ENCODE peak calls at places on chromosome 4, in five cellular contexts. Z, K, T, P and N are unnamed samples.

GRCh38 chr4:143433231-143433630 is 80.3 kb upstream of the SMARCA5 start:
- DNase-seq in Z (no peak), K (no peak), T (no peak), P (no peak), N (no peak)

GRCh38 chr4:155548173-155548572 is 118.5 kb upstream of the GUCY1A1 start:
- DNase-seq in Z (no peak), K (no peak), T (no peak), P (no peak), N (no peak)

GRCh38 chr4:108393870-108394269 is 225.1 kb upstream of the LEF1 start:
- DNase-seq in Z (no peak), K (no peak), T (no peak), P (no peak), N (no peak)

GRCh38 chr4:184450045-184450444 is 24.3 kb downstream of the IRF2 start:
- DNase-seq in Z (peak), K (no peak), T (no peak), P (no peak), N (peak)

GRCh38 chr4:53267026-53267425 is 98.8 kb downstream of the SCFD2 start:
- DNase-seq in Z (no peak), K (no peak), T (no peak), P (no peak), N (no peak)

GRCh38 chr4:24175707-24176106 is 285.9 kb upstream of the PPARGC1A start:
- DNase-seq in Z (no peak), K (no peak), T (no peak), P (no peak), N (no peak)

GRCh38 chr4:17623451-17624001 is 9.1 kb downstream of the MED28 start:
- DNase-seq in Z (no peak), K (no peak), T (no peak), P (no peak), N (no peak)

GRCh38 chr4:116386856-116387255 is 698.5 kb downstream of the TRAM1L1 start:
- DNase-seq in Z (no peak), K (no peak), T (no peak), P (no peak), N (no peak)

GRCh38 chr4:17618926-17619325 is 4.5 kb downstream of the MED28 start:
- DNase-seq in Z (no peak), K (no peak), T (no peak), P (no peak), N (no peak)

GRCh38 chr4:20679946-20680345 is 20.3 kb upstream of the PACRGL start:
- DNase-seq in Z (no peak), K (no peak), T (no peak), P (no peak), N (no peak)

GRCh38 chr4:138053601-138054322 is 188.4 kb downstream of the SLC7A11 start:
- DNase-seq in Z (peak), K (no peak), T (no peak), P (no peak), N (peak)
- H3K4me3 ChIP-seq in Z (peak), K (no peak), T (no peak), P (no peak), N (no peak)

GRCh38 chr4:7911044-7911578 is 28.6 kb downstream of the AFAP1 start:
- DNase-seq in Z (peak), K (peak), T (no peak), P (peak), N (peak)
- H3K4me3 ChIP-seq in Z (peak), K (no peak), T (no peak), P (peak), N (no peak)

GRCh38 chr4:38565271-38566199 is 98.5 kb upstream of the KLF3 start:
- DNase-seq in Z (peak), K (peak), T (no peak), P (no peak), N (peak)
- H3K4me3 ChIP-seq in Z (no peak), K (no peak), T (no peak), P (no peak), N (no peak)

GRCh38 chr4:109912706-109913621 is at the start of gene EGF:
- DNase-seq in Z (peak), K (peak), T (no peak), P (peak), N (peak)
- H3K4me3 ChIP-seq in Z (no peak), K (no peak), T (no peak), P (peak), N (no peak)

GRCh38 chr4:11428161-11428700 is 463 bp downstream of the HS3ST1 start:
- DNase-seq in Z (no peak), K (no peak), T (no peak), P (peak), N (peak)

GRCh38 chr4:11426003-11426402 is 2.7 kb downstream of the HS3ST1 start:
- DNase-seq in Z (no peak), K (no peak), T (no peak), P (no peak), N (no peak)

GRCh38 chr4:11427201-11427996 is 1.3 kb downstream of the HS3ST1 start:
- DNase-seq in Z (no peak), K (no peak), T (no peak), P (peak), N (no peak)

GRCh38 chr4:11424896-11425295 is 3.8 kb downstream of the HS3ST1 start:
- DNase-seq in Z (no peak), K (no peak), T (no peak), P (no peak), N (no peak)

DNA sequence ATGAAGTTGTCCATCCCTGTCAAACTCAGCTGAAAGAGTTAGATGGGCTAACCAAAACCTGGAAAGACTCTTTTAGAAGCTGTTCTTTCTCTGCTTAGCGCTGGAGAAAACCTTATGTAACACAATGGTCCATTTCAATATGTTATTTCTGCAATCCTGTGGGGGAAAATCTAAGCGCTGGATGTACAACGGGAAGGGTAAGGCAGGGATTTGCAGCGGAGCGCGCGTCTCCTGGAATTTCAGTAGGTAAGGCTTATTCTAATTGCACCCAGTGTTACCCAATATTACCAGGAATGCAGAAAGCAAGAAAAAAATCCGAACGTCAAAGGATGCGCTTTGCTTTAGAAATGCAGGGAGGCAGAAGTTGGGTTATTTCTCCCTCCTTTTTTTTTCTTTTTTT is 2.0 kb downstream of the HS3ST1 start:
- DNase-seq in Z (peak), K (no peak), T (no peak), P (no peak), N (peak)
- H3K4me3 ChIP-seq in Z (peak), K (no peak), T (no peak), P (peak), N (peak)

GRCh38 chr4:6563935-6564645 is 10.9 kb upstream of the MAN2B2 start:
- DNase-seq in Z (no peak), K (no peak), T (no peak), P (peak), N (no peak)
- H3K4me3 ChIP-seq in Z (no peak), K (peak), T (no peak), P (peak), N (peak)

DNA sequence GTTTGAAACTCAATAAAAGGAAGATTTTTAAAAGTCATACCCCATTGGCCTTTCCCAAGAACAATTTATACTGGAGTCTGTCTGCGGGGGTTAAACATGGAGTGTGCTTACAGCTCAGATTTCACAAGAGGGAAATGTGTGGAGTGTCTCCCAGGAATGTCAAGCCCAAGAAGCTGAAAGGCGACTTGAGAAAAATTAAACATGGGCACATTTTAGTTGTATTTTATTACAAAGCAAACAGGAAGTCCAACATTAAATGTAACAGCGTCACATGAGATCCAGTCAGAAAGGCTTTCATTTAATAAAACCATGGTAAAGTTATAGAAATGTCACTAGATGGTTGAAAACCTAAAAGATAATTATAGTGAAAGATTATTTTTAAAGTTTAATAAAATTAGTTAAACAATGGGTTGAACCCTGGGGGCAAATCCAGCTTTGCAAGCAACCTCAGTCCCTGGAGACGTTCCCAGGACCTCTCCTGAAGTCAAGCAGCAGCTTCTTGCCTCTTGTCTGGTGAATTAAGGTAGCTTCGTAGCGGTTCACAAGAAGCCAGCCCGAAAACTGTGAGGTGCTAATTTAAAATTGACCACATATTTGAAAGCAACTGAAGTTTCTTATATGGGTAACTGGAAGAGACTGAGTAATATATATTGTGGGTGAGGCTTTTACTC is 168.4 kb upstream of the EDNRA start:
- DNase-seq in Z (peak), K (no peak), T (no peak), P (peak), N (peak)
- H3K4me3 ChIP-seq in Z (no peak), K (no peak), T (no peak), P (no peak), N (no peak)

GRCh38 chr4:186264660-186265059 is 1.3 kb upstream of the F11 start:
- DNase-seq in Z (no peak), K (no peak), T (no peak), P (no peak), N (no peak)
- H3K4me3 ChIP-seq in Z (no peak), K (no peak), T (no peak), P (no peak), N (no peak)

DNA sequence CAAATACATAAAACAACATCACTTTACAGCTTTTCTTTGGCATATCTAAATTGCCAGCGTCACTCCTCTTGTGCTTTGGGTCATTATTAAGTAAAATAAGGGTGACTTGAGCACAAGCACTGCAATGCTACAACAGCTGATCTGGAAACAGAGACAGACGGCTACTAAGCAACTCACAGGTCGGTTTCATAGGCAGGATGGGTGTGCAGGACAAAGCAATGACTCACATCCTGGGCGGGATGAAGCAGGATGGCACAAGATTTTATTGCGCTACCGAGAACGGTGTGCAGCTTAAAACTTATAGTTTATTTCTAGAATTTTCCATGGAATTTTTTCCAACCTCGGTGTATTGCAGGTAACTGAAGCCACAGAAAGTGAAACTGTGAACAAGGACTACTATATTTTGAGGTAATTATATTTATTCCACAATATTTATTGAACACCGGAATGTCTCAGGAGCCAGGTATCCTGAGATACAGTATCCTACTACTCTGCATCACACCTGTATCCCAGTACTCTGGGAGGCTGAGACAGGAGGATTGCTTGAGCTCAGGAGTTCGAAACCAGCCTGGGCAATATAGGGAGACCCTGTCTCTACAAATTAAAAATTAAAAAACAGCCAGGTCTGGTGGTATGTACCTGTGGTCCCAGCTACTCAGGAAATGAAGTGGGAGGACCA is 215.5 kb downstream of the APBB2 start:
- DNase-seq in Z (peak), K (no peak), T (no peak), P (no peak), N (peak)
- H3K4me3 ChIP-seq in Z (no peak), K (no peak), T (no peak), P (no peak), N (no peak)

DNA sequence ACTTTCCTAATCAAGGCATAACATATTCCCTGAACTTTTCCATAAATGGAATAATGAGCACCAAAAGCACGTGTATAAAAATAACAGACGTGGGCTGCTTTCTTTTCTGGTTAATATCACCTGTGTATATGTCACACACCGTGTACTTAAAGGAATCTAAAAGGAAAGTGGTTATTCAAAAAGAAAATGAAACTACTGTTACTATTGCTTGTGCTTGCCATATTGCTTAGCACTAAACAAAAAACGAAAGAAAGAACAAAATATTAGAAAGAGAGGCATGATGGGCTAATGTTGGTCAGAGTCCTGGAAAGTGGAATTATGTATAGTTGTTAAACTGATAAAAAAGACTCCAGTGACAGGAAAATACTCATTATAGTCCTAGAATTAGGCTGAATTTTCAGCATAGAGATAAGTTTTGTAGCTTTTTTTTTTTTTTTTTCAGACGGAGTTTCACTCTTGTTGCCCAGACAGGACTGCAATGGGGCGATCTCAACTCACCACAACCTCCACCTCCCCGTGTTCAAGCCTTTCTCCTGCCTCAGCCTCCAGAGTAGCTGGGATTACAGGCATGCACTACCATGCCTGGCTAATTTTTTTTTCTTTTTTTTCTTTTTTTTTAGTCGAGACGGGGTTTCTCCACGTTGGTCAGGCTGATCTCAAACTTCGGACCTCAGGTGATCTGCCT is 123.2 kb downstream of the PABPC4L start:
- DNase-seq in Z (no peak), K (no peak), T (no peak), P (no peak), N (no peak)
- H3K4me3 ChIP-seq in Z (no peak), K (no peak), T (no peak), P (no peak), N (no peak)